ENCODE peak calls at places on chromosomes 4 and X, in eight cellular contexts. I, M, V, Z, P, S, C and B are unnamed samples.

GRCh38 chr4:119118397-119118796 is 17.2 kb upstream of the MYOZ2 start:
- DNase-seq in I (no peak), M (no peak), V (no peak), Z (no peak), P (no peak), S (no peak), C (no peak), B (no peak)

GRCh38 chrX:14015294-14015693 is 14.4 kb downstream of the GEMIN8 start:
- DNase-seq in I (no peak), M (no peak), V (no peak), Z (no peak), P (no peak), S (no peak), C (no peak), B (no peak)

GRCh38 chr4:74109116-74109791 is 10.3 kb upstream of the CXCL2 start:
- DNase-seq in I (peak; percentile 50), M (no peak), V (no peak), Z (no peak), P (no peak), S (peak; percentile 48), C (peak; percentile 4), B (no peak)

GRCh38 chr4:70365479-70365878 is 4.9 kb downstream of the SMR3A start:
- DNase-seq in I (no peak), M (no peak), V (no peak), Z (no peak), P (no peak), S (no peak), C (no peak), B (no peak)

GRCh38 chr4:34091451-34091850 is 2152.9 kb downstream of the ARAP2 start:
- DNase-seq in I (no peak), M (no peak), V (no peak), Z (no peak), P (no peak), S (no peak), C (no peak), B (no peak)

GRCh38 chr4:162499478-162499877 is 335.7 kb upstream of the FSTL5 start:
- DNase-seq in I (no peak), M (no peak), V (no peak), Z (no peak), P (no peak), S (no peak), C (peak; percentile 13), B (no peak)

GRCh38 chr4:10417720-10418119 is 39.5 kb downstream of the ZNF518B start:
- DNase-seq in I (peak; percentile 6), M (no peak), V (no peak), Z (no peak), P (no peak), S (no peak), C (no peak), B (no peak)

GRCh38 chr4:99462875-99463464 is 27.8 kb upstream of the ADH7 start:
- DNase-seq in I (peak; percentile 53), M (peak; percentile 30), V (peak; percentile 44), Z (peak; percentile 71), P (peak; percentile 8), S (peak; percentile 58), C (peak; percentile 79), B (peak; percentile 33)

GRCh38 chr4:148444296-148445070 is 2.3 kb upstream of the NR3C2 start:
- DNase-seq in I (no peak), M (peak; percentile 59), V (peak; percentile 50), Z (peak; percentile 4), P (peak; percentile 51), S (peak; percentile 68), C (peak; percentile 47), B (peak; percentile 26)